ENCODE peak calls at places on chromosomes 11 and 22, in ten cellular contexts. S is psoas muscle; G is tibial nerve; N is skeletal muscle cell; E is GM12865; H is GM23248; Z is Caco-2; K is fibroblast of lung; P is astrocyte of the spinal cord; D is CD4-positive, CD25-positive, alpha-beta regulatory T cell. W is an unnamed sample.

GRCh38 chr11:44727373-44728084 is 767 bp downstream of the TSPAN18 start:
- DNase-seq in S (peak), G (peak), N (no peak), E (peak), H (peak), Z (peak), K (peak), P (peak), D (peak), W (peak)

GRCh38 chr22:40482391-40482790 is 112.0 kb downstream of the SGSM3 start:
- DNase-seq in S (no peak), G (no peak), N (no peak), E (no peak), H (no peak), Z (no peak), K (no peak), P (no peak), D (no peak), W (no peak)

GRCh38 chr11:56380120-56380519 is 4.7 kb downstream of the OR8U1 start:
- DNase-seq in S (no peak), G (no peak), N (no peak), E (no peak), H (no peak), Z (no peak), K (no peak), P (no peak), D (no peak), W (no peak)

GRCh38 chr11:124712392-124712791 is 27.4 kb upstream of the NRGN start:
- DNase-seq in S (no peak), G (no peak), N (no peak), E (no peak), H (no peak), Z (no peak), K (no peak), P (no peak), D (no peak), W (no peak)

GRCh38 chr11:124676386-124676785 is 2.7 kb downstream of the SPA17 start:
- DNase-seq in S (no peak), G (no peak), N (no peak), E (no peak), H (peak), Z (no peak), K (peak), P (no peak), D (no peak), W (no peak)

GRCh38 chr11:29263971-29264682 is 752.7 kb downstream of the KCNA4 start:
- DNase-seq in S (no peak), G (no peak), N (no peak), E (no peak), H (peak), Z (no peak), K (no peak), P (peak), D (no peak), W (no peak)

GRCh38 chr22:20805972-20806471 is 32.1 kb downstream of the SERPIND1 start:
- DNase-seq in S (no peak), G (no peak), N (no peak), E (no peak), H (peak), Z (no peak), K (no peak), P (no peak), D (no peak), W (no peak)

GRCh38 chr11:65378208-65378927 is 4.1 kb downstream of the SLC25A45 start:
- DNase-seq in S (no peak), G (no peak), N (no peak), E (no peak), H (no peak), Z (peak), K (no peak), P (no peak), D (no peak), W (no peak)

GRCh38 chr22:22403771-22404170 is 104.8 kb downstream of the ZNF280B start:
- DNase-seq in S (no peak), G (no peak), N (no peak), E (no peak), H (peak), Z (peak), K (no peak), P (no peak), D (no peak), W (no peak)

GRCh38 chr11:2672553-2673249 is 27.1 kb downstream of the KCNQ1OT1 start:
- DNase-seq in S (no peak), G (no peak), N (no peak), E (no peak), H (no peak), Z (no peak), K (no peak), P (no peak), D (no peak), W (no peak)

GRCh38 chr11:75150079-75150478 is 828 bp upstream of the SLCO2B1 start:
- DNase-seq in S (no peak), G (no peak), N (no peak), E (no peak), H (no peak), Z (no peak), K (no peak), P (no peak), D (no peak), W (no peak)

GRCh38 chr11:75152090-75152489 is 1.2 kb downstream of the SLCO2B1 start:
- DNase-seq in S (no peak), G (no peak), N (no peak), E (no peak), H (no peak), Z (no peak), K (no peak), P (no peak), D (no peak), W (no peak)

GRCh38 chr11:75150879-75151278 is at the start of gene SLCO2B1:
- DNase-seq in S (no peak), G (no peak), N (no peak), E (no peak), H (no peak), Z (no peak), K (no peak), P (no peak), D (no peak), W (no peak)

GRCh38 chr11:75152651-75153553 is 2.0 kb downstream of the SLCO2B1 start:
- DNase-seq in S (no peak), G (no peak), N (no peak), E (no peak), H (no peak), Z (no peak), K (no peak), P (no peak), D (no peak), W (no peak)

DNA sequence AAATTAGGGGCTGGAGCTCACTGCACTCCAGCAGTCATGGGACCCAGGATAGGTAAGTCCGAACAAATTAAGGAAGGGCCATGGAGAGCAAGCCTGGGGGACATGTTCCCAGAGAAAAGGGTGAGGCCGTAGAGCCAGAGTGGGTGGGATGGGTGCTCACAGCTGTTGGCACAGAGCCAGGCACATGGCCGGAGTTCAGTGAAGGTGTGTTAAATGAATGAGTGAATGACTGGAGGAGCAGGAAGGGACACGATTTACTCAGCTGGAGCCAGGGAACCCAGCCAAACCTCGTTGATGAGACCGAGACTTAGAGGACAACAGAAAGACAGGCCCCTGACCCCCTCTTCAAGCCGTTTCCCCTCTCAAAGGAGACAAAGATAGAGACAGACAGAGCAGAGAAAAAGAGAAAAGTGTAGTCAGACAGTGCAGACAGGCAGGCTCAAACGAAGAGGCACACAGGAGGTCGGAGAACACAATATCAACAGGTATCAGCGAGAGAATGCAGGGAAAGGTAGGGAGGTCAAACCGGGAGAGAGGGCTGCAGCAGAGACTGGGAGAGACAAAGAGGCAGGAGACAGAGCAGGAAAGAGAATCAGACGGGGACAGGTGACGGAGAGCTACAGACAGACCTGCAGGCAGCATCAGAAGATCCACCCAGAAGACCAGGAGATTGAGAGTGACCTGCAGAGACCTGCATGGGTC is 590 bp downstream of the SLCO2B1 start:
- DNase-seq in S (no peak), G (no peak), N (no peak), E (no peak), H (no peak), Z (no peak), K (no peak), P (no peak), D (no peak), W (no peak)
- H3K4me3 ChIP-seq in S (peak), G (peak), N (no peak), E (no peak), H (no peak), Z (peak), K (no peak), P (no peak), D (no peak), W (peak)

GRCh38 chr11:11998091-11998781 is 10.2 kb downstream of the DKK3 start:
- DNase-seq in S (no peak), G (no peak), N (peak), E (peak), H (peak), Z (no peak), K (peak), P (peak), D (no peak), W (no peak)
- H3K4me3 ChIP-seq in S (no peak), G (no peak), N (peak), E (no peak), H (peak), Z (no peak), K (no peak), P (peak), D (peak), W (no peak)

GRCh38 chr11:64003807-64004589 is 17.8 kb downstream of the OTUB1 start:
- DNase-seq in S (no peak), G (no peak), N (no peak), E (no peak), H (peak), Z (no peak), K (no peak), P (no peak), D (no peak), W (no peak)
- H3K4me3 ChIP-seq in S (no peak), G (no peak), N (no peak), E (no peak), H (no peak), Z (no peak), K (no peak), P (no peak), D (no peak), W (no peak)

GRCh38 chr11:57649826-57650738 is at the start of gene YPEL4:
- DNase-seq in S (no peak), G (no peak), N (peak), E (no peak), H (peak), Z (no peak), K (peak), P (peak), D (peak), W (peak)
- H3K4me3 ChIP-seq in S (peak), G (peak), N (peak), E (no peak), H (peak), Z (no peak), K (peak), P (peak), D (peak), W (peak)

GRCh38 chr11:94735907-94736306 is 32.2 kb upstream of the AMOTL1 start:
- DNase-seq in S (no peak), G (no peak), N (no peak), E (no peak), H (no peak), Z (no peak), K (no peak), P (no peak), D (no peak), W (no peak)
- H3K4me3 ChIP-seq in S (no peak), G (no peak), N (no peak), E (no peak), H (no peak), Z (no peak), K (no peak), P (no peak), D (no peak), W (no peak)

W was measured in heart right ventricle.